ENCODE peak calls at places on chromosomes 12 and 14, in four cellular contexts. M, P, X and T are unnamed samples.

GRCh38 chr12:100959481-100959880 is 164.9 kb downstream of the ANO4 start:
- DNase-seq in X (no peak), P (peak; percentile 45), M (no peak), T (peak; percentile 13)

GRCh38 chr14:23006544-23007419 is 3.2 kb downstream of the C14orf93 start:
- DNase-seq in X (peak; percentile 96), M (peak; percentile 97), P (peak; percentile 91), T (peak; percentile 97)

GRCh38 chr14:96170961-96171592 is 33.6 kb upstream of the BDKRB2 start:
- DNase-seq in P (no peak), M (no peak), X (no peak), T (no peak)

GRCh38 chr14:79734151-79734550 is 477.2 kb downstream of the DIO2 start:
- DNase-seq in M (no peak), P (no peak), X (no peak), T (no peak)

GRCh38 chr12:34347367-34347766 is 325.1 kb downstream of the ALG10 start:
- DNase-seq in X (peak; percentile 27), M (peak; percentile 84), P (no peak), T (peak; percentile 21)

GRCh38 chr12:119691202-119691846 is 23.4 kb downstream of the PRKAB1 start:
- DNase-seq in P (no peak), X (no peak), M (no peak), T (no peak)

GRCh38 chr12:46652692-46653091 is 173.1 kb downstream of the SLC38A4 start:
- DNase-seq in M (no peak), X (no peak), P (no peak), T (no peak)

GRCh38 chr14:34951286-34951685 is 31.5 kb upstream of the SRP54 start:
- DNase-seq in X (no peak), M (no peak), P (no peak), T (no peak)

GRCh38 chr12:124518051-124518932 is 49.1 kb downstream of the NCOR2 start:
- DNase-seq in X (peak; percentile 97), P (peak; percentile 87), M (no peak), T (peak; percentile 95)

GRCh38 chr12:77734489-77734888 is 96.2 kb upstream of the NAV3 start:
- DNase-seq in X (no peak), M (no peak), P (no peak), T (no peak)

GRCh38 chr12:124463341-124463861 is 104.0 kb downstream of the NCOR2 start:
- DNase-seq in X (no peak), M (no peak), P (no peak), T (no peak)

GRCh38 chr12:122421815-122422737 is at the start of gene CLIP1:
- DNase-seq in M (peak; percentile 86), X (peak; percentile 82), P (peak; percentile 24), T (no peak)

GRCh38 chr12:93109794-93110203 is 180.7 kb upstream of the EEA1 start:
- DNase-seq in X (peak; percentile 20), P (peak; percentile 71), M (no peak), T (no peak)

GRCh38 chr12:66688836-66689439 is 10.1 kb upstream of the GRIP1 start:
- DNase-seq in X (peak; percentile 55), M (peak; percentile 81), P (peak; percentile 47), T (peak; percentile 58)

GRCh38 chr12:49987620-49988303 is 15.0 kb downstream of the AQP6 start:
- DNase-seq in M (no peak), X (no peak), P (no peak), T (no peak)

GRCh38 chr14:100775831-100776591 is 49.3 kb downstream of the DLK1 start:
- DNase-seq in M (no peak), P (no peak), X (no peak), T (no peak)

GRCh38 chr12:11969437-11970154 is 101.1 kb upstream of the BCL2L14 start:
- DNase-seq in P (no peak), M (no peak), X (no peak), T (no peak)

GRCh38 chr12:102169922-102170698 is 27.5 kb downstream of the PMCH start:
- DNase-seq in X (peak; percentile 8), P (peak; percentile 32), M (no peak), T (no peak)

GRCh38 chr12:630656-631632 is 32.3 kb downstream of the NINJ2 start:
- DNase-seq in X (no peak), P (no peak), M (no peak), T (no peak)

GRCh38 chr12:71475280-71475679 is 35.7 kb downstream of the LGR5 start:
- DNase-seq in P (no peak), X (no peak), M (no peak), T (no peak)

GRCh38 chr14:92973265-92973797 is 50.4 kb downstream of the CHGA start:
- DNase-seq in X (no peak), M (peak; percentile 59), P (no peak), T (peak; percentile 91)

GRCh38 chr12:2046959-2047358 is 5.8 kb upstream of the CACNA1C start:
- DNase-seq in P (no peak), M (no peak), X (no peak), T (no peak)

GRCh38 chr12:26287666-26288408 is 92.5 kb downstream of the SSPN start:
- DNase-seq in P (peak; percentile 95), X (no peak), M (no peak), T (no peak)

GRCh38 chr12:77963576-77964178 is 133.0 kb downstream of the NAV3 start:
- DNase-seq in M (no peak), X (no peak), P (no peak), T (no peak)

GRCh38 chr14:22471545-22472121 is 117.4 kb downstream of the DAD1 start:
- DNase-seq in X (peak; percentile 3), P (peak; percentile 10), M (peak; percentile 69), T (peak; percentile 70)

GRCh38 chr12:104737682-104738370 is 220.3 kb downstream of the SLC41A2 start:
- DNase-seq in X (no peak), M (no peak), P (no peak), T (no peak)

GRCh38 chr12:79552186-79552585 is 138.6 kb downstream of the PAWR start:
- DNase-seq in M (no peak), P (no peak), X (no peak), T (no peak)

GRCh38 chr14:36820111-36820709 is 158.6 kb downstream of the PAX9 start:
- DNase-seq in P (no peak), X (no peak), M (no peak), T (no peak)

GRCh38 chr12:6193853-6194815 is 6.1 kb upstream of the CD9 start:
- DNase-seq in M (peak; percentile 74), P (no peak), X (no peak), T (no peak)

GRCh38 chr12:15770581-15770980 is 18.6 kb downstream of the EPS8 start:
- DNase-seq in P (no peak), X (no peak), M (no peak), T (no peak)

GRCh38 chr12:74120644-74121043 is 417.0 kb upstream of the ATXN7L3B start:
- DNase-seq in M (no peak), P (no peak), X (no peak), T (no peak)

GRCh38 chr12:79108962-79109361 is 244.4 kb downstream of the SYT1 start:
- DNase-seq in M (no peak), P (no peak), X (no peak), T (no peak)

GRCh38 chr12:109793411-109793810 is 39.8 kb downstream of the TRPV4 start:
- DNase-seq in X (no peak), M (no peak), P (no peak), T (no peak)

GRCh38 chr14:21219561-21220111 is 49.6 kb downstream of the HNRNPC start:
- DNase-seq in M (no peak), P (no peak), X (no peak), T (no peak)

GRCh38 chr12:109307051-109307450 is 2.0 kb downstream of the FOXN4 start:
- DNase-seq in X (no peak), M (peak; percentile 36), P (no peak), T (no peak)